ENCODE peak calls at places on chromosomes 2 and 18, in eight cellular contexts. X, F, O, C, L, U, K and B are unnamed samples.

GRCh38 chr2:168470880-168471475 is 14.9 kb downstream of the CERS6 start:
- DNase-seq in X (no peak), F (no peak), K (no peak), O (no peak), C (no peak), L (no peak), U (no peak), B (peak; percentile 71)

GRCh38 chr2:217653240-217653639 is 349.6 kb downstream of the TNS1 start:
- DNase-seq in L (peak; percentile 55), O (peak; percentile 56), U (no peak), X (peak; percentile 64), C (peak; percentile 86), F (no peak), K (no peak), B (no peak)

GRCh38 chr2:126901459-126901858 is 2.8 kb downstream of the TEX51 start:
- DNase-seq in O (no peak), K (no peak), C (no peak), X (no peak), U (peak; percentile 28), F (peak; percentile 18), L (peak; percentile 6), B (no peak)

GRCh38 chr2:216698895-216699294 is 3.5 kb upstream of the IGFBP5 start:
- DNase-seq in X (no peak), K (peak; percentile 42), F (no peak), C (peak; percentile 61), U (no peak), L (no peak), O (peak; percentile 54), B (peak; percentile 79)

GRCh38 chr18:8813621-8814020 is 108.3 kb downstream of the MTCL1 start:
- DNase-seq in K (no peak), L (no peak), O (no peak), X (no peak), U (no peak), C (peak; percentile 74), F (no peak), B (no peak)

GRCh38 chr2:168246483-168247340 is 683 bp downstream of the STK39 start:
- DNase-seq in X (peak; percentile 66), C (peak; percentile 55), O (peak; percentile 64), K (peak; percentile 83), L (peak; percentile 72), U (peak; percentile 63), F (peak; percentile 88), B (peak; percentile 74)

GRCh38 chr2:62663443-62663842 is 42.1 kb upstream of the EHBP1 start:
- DNase-seq in C (peak; percentile 88), U (no peak), F (no peak), K (no peak), O (no peak), X (no peak), L (no peak), B (no peak)

GRCh38 chr2:44843641-44844040 is 97.9 kb upstream of the SIX3 start:
- DNase-seq in U (no peak), K (no peak), C (no peak), F (no peak), O (no peak), L (no peak), X (no peak), B (no peak)

GRCh38 chr2:86042256-86043168 is 63.2 kb downstream of the POLR1A start:
- DNase-seq in C (no peak), K (no peak), O (no peak), U (no peak), L (peak; percentile 37), F (no peak), X (no peak), B (no peak)

GRCh38 chr2:67694464-67694863 is 297.3 kb downstream of the ETAA1 start:
- DNase-seq in O (no peak), F (no peak), C (no peak), U (no peak), K (peak; percentile 57), X (no peak), L (no peak), B (no peak)

GRCh38 chr2:75810931-75811330 is 100.2 kb upstream of the GCFC2 start:
- DNase-seq in F (no peak), O (no peak), K (no peak), C (no peak), U (no peak), X (no peak), L (no peak), B (no peak)

GRCh38 chr18:49842656-49843055 is 29.3 kb upstream of the ACAA2 start:
- DNase-seq in U (peak; percentile 38), K (no peak), L (no peak), C (no peak), O (no peak), X (no peak), F (no peak), B (no peak)

GRCh38 chr2:112749755-112750559 is 14.5 kb downstream of the CKAP2L start:
- DNase-seq in K (peak; percentile 70), L (no peak), O (peak; percentile 81), C (peak; percentile 49), U (peak; percentile 85), X (peak; percentile 61), F (peak; percentile 87), B (peak; percentile 72)
- TF ChIP-seq CTCF in K (peak; percentile 96), L (peak; percentile 67), O (peak; percentile 99), C (peak; percentile 92), U (peak; percentile 96), X (peak; percentile 75), F (peak; percentile 92), B (peak; percentile 99)

GRCh38 chr2:42054657-42055430 is 7.0 kb downstream of the PKDCC start:
- DNase-seq in K (no peak), F (peak; percentile 83), L (no peak), C (no peak), U (no peak), X (peak; percentile 26), O (no peak), B (no peak)

GRCh38 chr2:42055573-42056514 is 8.0 kb downstream of the PKDCC start:
- DNase-seq in C (no peak), K (no peak), O (no peak), X (no peak), U (no peak), L (no peak), F (peak; percentile 82), B (no peak)

GRCh38 chr2:42059261-42059898 is 11.6 kb downstream of the PKDCC start:
- DNase-seq in C (no peak), L (no peak), O (no peak), X (no peak), U (no peak), F (no peak), K (no peak), B (no peak)

GRCh38 chr2:42057902-42058450 is 10.2 kb downstream of the PKDCC start:
- DNase-seq in O (no peak), K (no peak), L (no peak), F (no peak), X (no peak), U (no peak), C (no peak), B (no peak)

DNA sequence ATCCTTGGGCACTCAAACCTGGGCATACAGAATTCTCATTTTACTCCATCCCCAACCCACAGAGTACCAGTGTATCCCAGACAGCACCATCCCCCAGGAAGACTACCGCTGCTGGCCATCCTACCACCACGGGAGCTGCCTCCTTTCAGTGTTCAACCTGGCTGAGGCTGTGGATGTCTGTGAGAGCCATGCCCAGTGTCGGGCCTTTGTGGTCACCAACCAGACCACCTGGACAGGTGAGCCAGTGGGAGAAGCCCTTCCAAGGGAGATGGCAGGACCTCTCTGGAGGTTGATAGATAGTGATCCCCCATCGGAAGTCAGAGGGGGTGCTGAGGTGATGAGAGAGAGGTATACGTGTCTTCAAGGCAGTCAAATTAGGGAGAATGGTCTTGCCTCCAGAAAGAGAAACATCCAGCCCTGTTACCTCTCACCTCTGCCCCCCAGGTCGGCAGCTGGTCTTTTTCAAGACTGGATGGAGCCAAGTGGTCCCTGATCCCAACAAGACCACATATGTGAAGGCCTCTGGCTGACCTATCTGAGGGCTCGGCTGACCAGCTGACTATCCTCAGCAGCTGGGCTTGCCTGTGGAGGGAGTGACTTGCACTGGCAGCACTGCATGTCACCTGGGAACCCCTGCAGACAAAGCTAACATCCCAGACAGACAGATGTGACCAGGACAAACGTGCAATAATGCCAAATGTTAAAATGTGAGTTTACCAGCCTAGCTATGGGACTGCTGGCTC is 9.5 kb downstream of the PKDCC start:
- DNase-seq in F (no peak), L (no peak), K (no peak), C (no peak), O (no peak), X (no peak), U (no peak), B (no peak)
- H3K36me3 ChIP-seq in F (peaks cover 39% of the 10 kb centered on the region), L (no peaks in the 10 kb centered on the region), K (no peaks in the 10 kb centered on the region), C (peaks cover 13% of the 10 kb centered on the region), O (peaks cover 53% of the 10 kb centered on the region), X (peaks cover 50% of the 10 kb centered on the region), U (no peaks in the 10 kb centered on the region), B (peaks cover 45% of the 10 kb centered on the region)

DNA sequence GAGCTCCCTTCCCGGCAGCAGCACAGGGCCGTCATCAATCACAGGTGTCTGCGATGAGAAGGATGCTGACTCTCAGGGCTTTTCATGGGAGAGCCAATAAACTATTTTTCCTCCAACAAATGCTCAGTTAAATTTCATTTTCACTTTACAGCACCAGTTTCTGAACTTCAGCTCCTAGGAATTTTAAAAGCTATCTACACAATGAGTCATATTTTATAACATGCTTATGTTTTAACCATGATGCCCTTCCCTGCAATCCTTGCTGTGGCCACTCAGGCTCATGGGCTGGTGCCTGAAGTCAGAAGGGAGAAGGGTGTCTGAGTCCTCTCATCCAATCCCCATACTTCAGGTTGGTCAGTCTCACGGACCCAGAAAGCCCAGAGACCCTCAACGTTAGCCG is 123.6 kb downstream of the AFF3 start:
- DNase-seq in K (no peak), O (peak; percentile 66), C (peak; percentile 74), F (no peak), L (no peak), X (no peak), U (no peak), B (no peak)
- TF ChIP-seq CTCF in K (no peak), O (no peak), C (no peak), F (no peak), L (no peak), X (no peak), U (no peak), B (no peak)

GRCh38 chr2:192070099-192070498 is 124.6 kb downstream of the TMEFF2 start:
- DNase-seq in U (no peak), X (no peak), C (peak; percentile 26), L (no peak), F (no peak), K (no peak), O (no peak), B (peak; percentile 7)

GRCh38 chr2:192069417-192069816 is 125.3 kb downstream of the TMEFF2 start:
- DNase-seq in F (no peak), X (no peak), K (no peak), C (no peak), O (no peak), L (no peak), U (no peak), B (no peak)

GRCh38 chr2:192073878-192074277 is 120.9 kb downstream of the TMEFF2 start:
- DNase-seq in L (no peak), O (no peak), K (no peak), U (no peak), F (no peak), X (no peak), C (no peak), B (no peak)

GRCh38 chr2:192072261-192072660 is 122.5 kb downstream of the TMEFF2 start:
- DNase-seq in F (no peak), L (no peak), X (no peak), U (no peak), K (no peak), O (no peak), C (no peak), B (peak; percentile 7)

DNA sequence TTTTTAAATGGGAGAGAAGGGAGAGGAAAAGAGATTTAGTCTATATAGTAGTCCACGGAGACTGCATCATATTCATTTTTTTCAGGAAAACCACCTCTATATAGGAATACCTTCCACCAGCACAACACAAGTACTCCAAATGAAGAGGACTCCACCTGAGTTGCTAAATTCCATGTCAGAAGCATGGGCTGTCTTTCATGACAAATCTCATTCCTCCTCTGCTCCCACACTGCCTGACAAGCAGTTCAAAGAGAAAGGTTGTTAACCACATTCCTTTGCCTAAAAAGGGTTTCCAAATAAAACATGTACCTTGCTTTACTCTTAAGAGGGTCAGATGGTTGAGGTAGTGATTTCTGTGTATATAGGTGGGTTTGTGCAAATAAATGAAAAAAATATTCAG is 122.0 kb downstream of the TMEFF2 start:
- DNase-seq in F (no peak), O (no peak), X (no peak), C (no peak), K (no peak), L (no peak), U (no peak), B (no peak)
- H3K36me3 ChIP-seq in F (no peaks in the 10 kb centered on the region), O (no peaks in the 10 kb centered on the region), X (no peaks in the 10 kb centered on the region), C (no peaks in the 10 kb centered on the region), K (no peaks in the 10 kb centered on the region), L (no peaks in the 10 kb centered on the region), U (no peaks in the 10 kb centered on the region), B (no peaks in the 10 kb centered on the region)